ENCODE peak calls at places on chromosomes 7 and 10, in five cellular contexts. One of them, this sample, is unnamed.

GRCh38 chr7:106054971-106055370 is 57.1 kb downstream of the SYPL1 start:
- DNase-seq in stomach: no peak
- DNase-seq in mucosa of descending colon: no peak
- DNase-seq in AG09309: no peak
- DNase-seq in neural crest cell: no peak
- DNase-seq in this sample: peak; percentile 17

GRCh38 chr10:5283305-5284158 is 81.2 kb upstream of the UCN3 start:
- DNase-seq in mucosa of descending colon: peak; percentile 73
- DNase-seq in stomach: peak; percentile 76
- DNase-seq in neural crest cell: peak; percentile 23
- DNase-seq in AG09309: no peak
- DNase-seq in this sample: peak; percentile 1

GRCh38 chr7:2632717-2633537 is 1.1 kb downstream of the TTYH3 start:
- DNase-seq in neural crest cell: no peak
- DNase-seq in stomach: peak; percentile 52
- DNase-seq in AG09309: peak; percentile 31
- DNase-seq in mucosa of descending colon: peak; percentile 74
- DNase-seq in this sample: no peak

GRCh38 chr7:1160665-1161010 is 642 bp upstream of the ZFAND2A start:
- DNase-seq in AG09309: no peak
- DNase-seq in stomach: no peak
- DNase-seq in neural crest cell: no peak
- DNase-seq in mucosa of descending colon: peak; percentile 67
- DNase-seq in this sample: no peak

GRCh38 chr7:27152816-27153486 is 568 bp upstream of the HOXA3 start:
- DNase-seq in AG09309: no peak
- DNase-seq in stomach: peak; percentile 5
- DNase-seq in mucosa of descending colon: no peak
- DNase-seq in neural crest cell: no peak
- DNase-seq in this sample: no peak

GRCh38 chr7:79455173-79455790 is 1.8 kb upstream of the MAGI2 start:
- DNase-seq in stomach: no peak
- DNase-seq in mucosa of descending colon: no peak
- DNase-seq in neural crest cell: no peak
- DNase-seq in AG09309: no peak
- DNase-seq in this sample: no peak

GRCh38 chr7:9328296-9328695 is 894.9 kb downstream of the NXPH1 start:
- DNase-seq in AG09309: no peak
- DNase-seq in neural crest cell: no peak
- DNase-seq in stomach: no peak
- DNase-seq in mucosa of descending colon: no peak
- DNase-seq in this sample: no peak

GRCh38 chr7:77351539-77352004 is 64.6 kb downstream of the GSAP start:
- DNase-seq in neural crest cell: no peak
- DNase-seq in stomach: peak; percentile 30
- DNase-seq in mucosa of descending colon: no peak
- DNase-seq in AG09309: no peak
- DNase-seq in this sample: no peak

GRCh38 chr10:116961305-116962251 is 43.4 kb downstream of the SHTN1 start:
- DNase-seq in AG09309: no peak
- DNase-seq in stomach: no peak
- DNase-seq in neural crest cell: no peak
- DNase-seq in mucosa of descending colon: no peak
- DNase-seq in this sample: peak; percentile 67

GRCh38 chr10:46328853-46329689 is 42.3 kb downstream of the ANTXRL start:
- DNase-seq in stomach: no peak
- DNase-seq in neural crest cell: no peak
- DNase-seq in mucosa of descending colon: no peak
- DNase-seq in AG09309: no peak
- DNase-seq in this sample: peak; percentile 92

This sample was measured in hippocampal formation.